ENCODE peak calls at places on chromosome 19, in four cellular contexts. G is brain microvascular endothelial cell, L is colonic mucosa, V is tibial artery. A is an unnamed sample.

GRCh38 chr19:55226273-55226672 is 2.3 kb downstream of the TMEM86B start:
- DNase-seq in G (no peak), L (no peak), V (no peak), A (no peak)

GRCh38 chr19:55692681-55693081 is 17.7 kb downstream of the EPN1 start:
- DNase-seq in G (no peak), L (no peak), V (peak; percentile 62), A (no peak)

GRCh38 chr19:15249560-15249874 is 17.3 kb upstream of the EPHX3 start:
- DNase-seq in G (no peak), L (no peak), V (no peak), A (no peak)

GRCh38 chr19:42450314-42450934 is 7.7 kb upstream of the CXCL17 start:
- DNase-seq in G (peak; percentile 62), L (peak; percentile 93), V (peak; percentile 70), A (peak; percentile 93)

GRCh38 chr19:52943884-52944643 is 18.6 kb downstream of the ZNF816 start:
- DNase-seq in G (no peak), L (no peak), V (peak; percentile 16), A (no peak)

GRCh38 chr19:46802152-46802551 is 13.8 kb upstream of the SLC1A5 start:
- DNase-seq in G (no peak), L (no peak), V (no peak), A (no peak)

GRCh38 chr19:46115396-46116109 is 8.9 kb downstream of the IGFL3 start:
- DNase-seq in G (peak; percentile 41), L (no peak), V (no peak), A (peak; percentile 77)

GRCh38 chr19:42353341-42354015 is 28.0 kb downstream of the MEGF8 start:
- DNase-seq in G (no peak), L (no peak), V (no peak), A (no peak)

GRCh38 chr19:20999731-21000352 is 20.6 kb upstream of the ZNF430 start:
- DNase-seq in G (peak; percentile 87), L (peak; percentile 86), V (peak; percentile 84), A (peak; percentile 96)

GRCh38 chr19:55486043-55486970 is 1.3 kb downstream of the NAT14 start:
- DNase-seq in G (no peak), L (no peak), V (no peak), A (no peak)

GRCh38 chr19:35715355-35715809 is 2.4 kb upstream of the KMT2B start:
- DNase-seq in G (no peak), L (no peak), V (no peak), A (no peak)

GRCh38 chr19:58396691-58397532 is 1.5 kb downstream of the RNF225 start:
- DNase-seq in G (no peak), L (no peak), V (no peak), A (no peak)

GRCh38 chr19:44111910-44112463 is 1.2 kb upstream of the ZNF225 start:
- DNase-seq in G (peak; percentile 94), L (no peak), V (no peak), A (peak; percentile 96)

GRCh38 chr19:10514211-10515145 is 2.8 kb downstream of the S1PR5 start:
- DNase-seq in G (no peak), L (no peak), V (no peak), A (no peak)

GRCh38 chr19:47228168-47228936 is 2.6 kb downstream of the BBC3 start:
- DNase-seq in G (no peak), L (peak; percentile 51), V (peak; percentile 76), A (no peak)

GRCh38 chr19:48795055-48795854 is 15.6 kb downstream of the BCAT2 start:
- DNase-seq in G (peak; percentile 93), L (peak; percentile 92), V (peak; percentile 97), A (peak; percentile 97)

GRCh38 chr19:35211545-35212230 is 16.9 kb downstream of the FAM187B start:
- DNase-seq in G (no peak), L (peak; percentile 53), V (peak; percentile 77), A (no peak)

GRCh38 chr19:3375221-3376088 is 9.1 kb downstream of the NFIC start:
- DNase-seq in G (no peak), L (peak; percentile 57), V (peak; percentile 99), A (peak; percentile 46)

GRCh38 chr19:45508931-45509691 is 1.8 kb downstream of the VASP start:
- DNase-seq in G (peak; percentile 71), L (peak; percentile 83), V (peak; percentile 96), A (peak; percentile 70)

GRCh38 chr19:36060430-36060829 is 5.7 kb downstream of the WDR62 start:
- DNase-seq in G (peak; percentile 58), L (no peak), V (no peak), A (peak; percentile 86)

GRCh38 chr19:38210458-38210987 is 13.5 kb downstream of the DPF1 start:
- DNase-seq in G (no peak), L (peak; percentile 40), V (no peak), A (peak; percentile 23)

GRCh38 chr19:35841961-35842595 is 10.2 kb downstream of the NPHS1 start:
- DNase-seq in G (no peak), L (no peak), V (no peak), A (no peak)

GRCh38 chr19:8641908-8642547 is 11.6 kb downstream of the NFILZ start:
- DNase-seq in G (peak; percentile 68), L (no peak), V (no peak), A (peak; percentile 90)

GRCh38 chr19:39474139-39474620 is 6.5 kb upstream of the TIMM50 start:
- DNase-seq in G (peak; percentile 18), L (peak; percentile 53), V (peak; percentile 73), A (peak; percentile 47)

GRCh38 chr19:39297931-39298634 is 1.9 kb downstream of the IFNL1 start:
- DNase-seq in G (no peak), L (no peak), V (peak; percentile 45), A (no peak)

GRCh38 chr19:29510701-29511265 is 15.0 kb upstream of the VSTM2B start:
- DNase-seq in G (no peak), L (no peak), V (no peak), A (no peak)

GRCh38 chr19:45139286-45140143 is 21.3 kb downstream of the NKPD1 start:
- DNase-seq in G (no peak), L (no peak), V (no peak), A (no peak)

GRCh38 chr19:9323919-9324583 is at the start of gene ZNF559:
- DNase-seq in G (peak; percentile 96), L (peak; percentile 94), V (peak; percentile 97), A (peak; percentile 98)

GRCh38 chr19:2170987-2171348 is 7.2 kb downstream of the DOT1L start:
- DNase-seq in G (no peak), L (no peak), V (no peak), A (no peak)

GRCh38 chr19:2173388-2173787 is 9.7 kb downstream of the DOT1L start:
- DNase-seq in G (no peak), L (no peak), V (no peak), A (no peak)

GRCh38 chr19:2173841-2174577 is 10.3 kb downstream of the DOT1L start:
- DNase-seq in G (no peak), L (no peak), V (no peak), A (peak; percentile 34)

GRCh38 chr19:2170219-2170618 is 6.5 kb downstream of the DOT1L start:
- DNase-seq in G (no peak), L (no peak), V (no peak), A (no peak)

DNA sequence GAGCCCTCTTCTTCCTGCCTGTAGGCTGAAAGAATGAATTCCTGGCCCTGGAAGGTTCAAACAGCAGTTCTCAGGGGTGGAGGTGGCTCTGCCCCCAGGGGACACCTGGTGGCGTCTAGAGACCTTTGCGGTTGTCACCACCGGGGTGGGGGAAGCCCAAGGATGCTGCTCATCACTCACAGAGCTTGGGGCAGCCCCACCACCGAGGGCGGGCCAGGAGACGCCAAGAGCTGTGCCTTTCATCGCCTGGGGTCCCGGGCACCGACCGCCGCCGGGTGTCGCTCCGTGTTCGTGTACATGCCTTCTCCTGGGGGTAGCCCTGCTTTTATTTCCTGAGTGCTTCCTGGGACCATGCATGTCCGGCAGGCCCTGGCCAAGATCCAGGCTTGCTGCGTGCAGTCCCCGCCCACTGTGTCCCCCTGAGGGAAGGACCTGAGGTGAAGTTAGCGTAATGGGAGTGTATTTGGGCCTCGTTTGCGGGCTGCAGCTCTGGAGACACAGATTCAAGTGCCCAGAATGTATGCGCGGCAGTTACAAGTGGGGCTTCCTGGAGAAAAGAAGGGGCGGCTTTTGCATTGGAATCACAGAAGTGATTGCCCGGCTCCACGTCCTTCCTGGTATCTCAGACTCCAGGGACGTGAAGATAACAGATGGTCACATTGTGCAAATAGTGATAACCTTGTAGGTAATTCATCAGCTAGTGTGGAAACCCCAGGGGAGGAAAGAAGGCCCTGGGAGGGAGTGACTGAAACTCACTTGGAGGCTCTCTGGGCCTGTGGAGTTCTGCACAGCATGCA is 7.8 kb downstream of the DOT1L start:
- DNase-seq in G (no peak), L (no peak), V (no peak), A (peak; percentile 54)
- TF ChIP-seq CTCF in G (peak; percentile 43), L (no peak), V (no peak), A (peak; percentile 32)

GRCh38 chr19:33377586-33378475 is 4.3 kb downstream of the CEBPG start:
- DNase-seq in G (no peak), L (no peak), V (no peak), A (no peak)

GRCh38 chr19:33376423-33376822 is 2.9 kb downstream of the CEBPG start:
- DNase-seq in G (peak; percentile 80), L (peak; percentile 95), V (peak; percentile 74), A (peak; percentile 70)

GRCh38 chr19:33375760-33376159 is 2.3 kb downstream of the CEBPG start:
- DNase-seq in G (no peak), L (no peak), V (no peak), A (peak; percentile 52)

GRCh38 chr19:33375156-33375744 is 1.7 kb downstream of the CEBPG start:
- DNase-seq in G (no peak), L (no peak), V (no peak), A (no peak)

DNA sequence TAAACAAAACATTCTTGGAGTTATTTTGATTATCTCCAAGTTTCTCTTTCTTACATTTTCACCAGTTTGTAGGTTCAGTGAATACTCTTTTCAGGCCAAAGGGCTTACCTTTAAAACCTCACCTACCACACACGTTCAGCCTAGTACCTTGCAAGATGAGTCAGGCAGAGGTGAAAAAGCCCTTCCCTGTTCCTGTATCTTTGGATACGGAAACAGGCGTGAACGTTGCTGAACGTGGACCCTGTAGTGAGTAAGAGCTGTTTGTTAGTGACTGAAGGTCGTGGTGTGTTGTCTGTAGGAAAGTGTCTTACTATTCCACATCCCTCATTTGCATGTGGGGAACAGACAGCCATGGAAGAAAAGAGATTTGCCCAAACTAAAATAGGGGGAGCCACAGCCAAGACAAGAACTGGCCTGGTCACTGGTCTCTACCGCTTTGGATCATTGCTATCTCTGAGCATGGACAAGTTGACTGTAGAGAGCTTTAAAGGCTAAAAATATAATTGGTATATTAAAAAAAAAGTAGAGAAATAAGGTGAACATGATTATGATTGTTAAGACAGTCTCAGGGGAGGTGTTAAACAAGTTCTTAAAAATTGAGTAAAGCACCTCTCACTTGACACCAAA is 3.5 kb downstream of the CEBPG start:
- DNase-seq in G (no peak), L (peak; percentile 67), V (no peak), A (no peak)
- H3K4me3 ChIP-seq in G (no peak overlapping the region), L (no peak overlapping the region), V (no peak overlapping the region), A (no peak overlapping the region)

DNA sequence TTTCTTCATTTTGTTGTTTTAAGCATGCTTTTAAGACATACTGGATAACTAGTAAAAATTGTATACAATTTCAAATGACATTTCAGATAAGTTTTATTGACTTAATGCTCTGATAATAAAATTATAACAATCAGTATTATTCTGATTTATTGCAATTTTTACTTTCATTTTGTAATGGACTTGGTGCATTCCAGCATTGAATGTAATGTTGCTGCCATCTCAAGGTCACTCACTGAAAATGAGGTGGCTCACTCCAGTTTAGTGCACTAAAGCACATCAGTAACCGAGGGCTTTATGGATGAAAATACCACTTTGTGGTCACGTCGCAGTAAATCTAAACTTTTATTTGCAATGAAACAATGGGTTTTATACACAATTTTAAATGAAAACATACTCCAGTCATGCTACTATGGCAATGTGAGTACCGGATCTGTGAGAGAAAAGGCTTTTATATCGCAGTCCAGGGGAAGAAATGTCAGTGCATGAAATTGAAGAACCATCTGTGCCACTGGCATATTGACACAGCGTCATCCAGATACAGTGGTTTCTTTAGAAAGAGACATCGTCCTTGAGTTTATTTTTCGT is 20.7 kb upstream of the ZNF507 start:
- DNase-seq in G (no peak), L (no peak), V (no peak), A (peak; percentile 42)
- TF ChIP-seq CTCF in G (peak; percentile 34), L (no peak), V (no peak), A (peak; percentile 37)

GRCh38 chr19:19592690-19593089 is 25.8 kb downstream of the PBX4 start:
- DNase-seq in G (no peak), L (no peak), V (no peak), A (no peak)
- H3K4me3 ChIP-seq in G (no peak overlapping the region), L (no peak overlapping the region), V (no peak overlapping the region), A (no peak overlapping the region)